ENCODE peak calls at places on chromosomes 3 and 15, in five cellular contexts. One of them, this sample, is unnamed.

GRCh38 chr15:81385110-81386076 is 11.4 kb upstream of the TMC3 start:
- DNase-seq in PC-3: no peak
- DNase-seq in sigmoid colon: no peak
- DNase-seq in endodermal cell: no peak
- DNase-seq in right atrium auricular region: no peak
- DNase-seq in this sample: no peak

GRCh38 chr15:42547926-42548257 is 701 bp downstream of the LRRC57 start:
- DNase-seq in PC-3: no peak
- DNase-seq in sigmoid colon: no peak
- DNase-seq in endodermal cell: no peak
- DNase-seq in right atrium auricular region: no peak
- DNase-seq in this sample: no peak

GRCh38 chr3:140050977-140051957 is 116.3 kb downstream of the CLSTN2 start:
- DNase-seq in PC-3: no peak
- DNase-seq in sigmoid colon: no peak
- DNase-seq in endodermal cell: peak; percentile 70
- DNase-seq in right atrium auricular region: no peak
- DNase-seq in this sample: no peak

GRCh38 chr3:143135150-143135549 is 15.6 kb downstream of the CHST2 start:
- DNase-seq in PC-3: peak; percentile 87
- DNase-seq in sigmoid colon: no peak
- DNase-seq in endodermal cell: no peak
- DNase-seq in right atrium auricular region: no peak
- DNase-seq in this sample: no peak

GRCh38 chr15:56797720-56798275 is 64.5 kb upstream of the ZNF280D start:
- DNase-seq in PC-3: no peak
- DNase-seq in sigmoid colon: no peak
- DNase-seq in endodermal cell: no peak
- DNase-seq in right atrium auricular region: no peak
- DNase-seq in this sample: no peak

GRCh38 chr3:179967622-179968021 is 69.1 kb downstream of the PEX5L start:
- DNase-seq in PC-3: no peak
- DNase-seq in sigmoid colon: no peak
- DNase-seq in endodermal cell: no peak
- DNase-seq in right atrium auricular region: no peak
- DNase-seq in this sample: no peak

GRCh38 chr3:58386966-58387365 is 46.7 kb downstream of the PDHB start:
- DNase-seq in PC-3: no peak
- DNase-seq in sigmoid colon: no peak
- DNase-seq in endodermal cell: no peak
- DNase-seq in right atrium auricular region: peak; percentile 66
- DNase-seq in this sample: no peak

GRCh38 chr15:67241132-67241855 is 13.2 kb downstream of the AAGAB start:
- DNase-seq in PC-3: no peak
- DNase-seq in sigmoid colon: no peak
- DNase-seq in endodermal cell: no peak
- DNase-seq in right atrium auricular region: no peak
- DNase-seq in this sample: no peak

GRCh38 chr3:85576091-85576690 is 617.4 kb downstream of the CADM2 start:
- DNase-seq in PC-3: peak; percentile 85
- DNase-seq in sigmoid colon: peak; percentile 64
- DNase-seq in endodermal cell: peak; percentile 87
- DNase-seq in right atrium auricular region: peak; percentile 66
- DNase-seq in this sample: no peak

GRCh38 chr3:56878046-56878445 is 76.3 kb upstream of the ARHGEF3 start:
- DNase-seq in PC-3: no peak
- DNase-seq in sigmoid colon: no peak
- DNase-seq in endodermal cell: no peak
- DNase-seq in right atrium auricular region: no peak
- DNase-seq in this sample: no peak

GRCh38 chr15:34038404-34039179 is 412 bp downstream of the AVEN start:
- DNase-seq in PC-3: peak; percentile 79
- DNase-seq in sigmoid colon: peak; percentile 88
- DNase-seq in endodermal cell: peak; percentile 90
- DNase-seq in right atrium auricular region: peak; percentile 68
- DNase-seq in this sample: peak; percentile 91

GRCh38 chr3:61117045-61117898 is 134.0 kb downstream of the FHIT start:
- DNase-seq in PC-3: no peak
- DNase-seq in sigmoid colon: no peak
- DNase-seq in endodermal cell: no peak
- DNase-seq in right atrium auricular region: no peak
- DNase-seq in this sample: no peak

GRCh38 chr3:46186856-46187700 is 21.0 kb downstream of the CCR1 start:
- DNase-seq in PC-3: no peak
- DNase-seq in sigmoid colon: no peak
- DNase-seq in endodermal cell: no peak
- DNase-seq in right atrium auricular region: no peak
- DNase-seq in this sample: no peak

GRCh38 chr3:45807645-45808540 is 11.6 kb upstream of the SLC6A20 start:
- DNase-seq in PC-3: no peak
- DNase-seq in sigmoid colon: no peak
- DNase-seq in endodermal cell: no peak
- DNase-seq in right atrium auricular region: no peak
- DNase-seq in this sample: no peak

GRCh38 chr15:71201471-71201870 is 86.2 kb downstream of the THSD4 start:
- DNase-seq in PC-3: no peak
- DNase-seq in sigmoid colon: no peak
- DNase-seq in endodermal cell: no peak
- DNase-seq in right atrium auricular region: no peak
- DNase-seq in this sample: peak; percentile 70

GRCh38 chr3:25957026-25957425 is 167.1 kb downstream of the OXSM start:
- DNase-seq in PC-3: no peak
- DNase-seq in sigmoid colon: no peak
- DNase-seq in endodermal cell: no peak
- DNase-seq in right atrium auricular region: no peak
- DNase-seq in this sample: no peak

GRCh38 chr3:148911597-148911996 is 46.5 kb downstream of the CPA3 start:
- DNase-seq in PC-3: no peak
- DNase-seq in sigmoid colon: no peak
- DNase-seq in endodermal cell: no peak
- DNase-seq in right atrium auricular region: no peak
- DNase-seq in this sample: no peak

GRCh38 chr15:85956515-85957275 is 123.0 kb upstream of the AGBL1 start:
- DNase-seq in PC-3: no peak
- DNase-seq in sigmoid colon: no peak
- DNase-seq in endodermal cell: no peak
- DNase-seq in right atrium auricular region: no peak
- DNase-seq in this sample: no peak

GRCh38 chr15:85960381-85960780 is 119.3 kb upstream of the AGBL1 start:
- DNase-seq in PC-3: no peak
- DNase-seq in sigmoid colon: no peak
- DNase-seq in endodermal cell: no peak
- DNase-seq in right atrium auricular region: peak; percentile 5
- DNase-seq in this sample: no peak

GRCh38 chr15:85955501-85956391 is 123.9 kb upstream of the AGBL1 start:
- DNase-seq in PC-3: no peak
- DNase-seq in sigmoid colon: no peak
- DNase-seq in endodermal cell: no peak
- DNase-seq in right atrium auricular region: no peak
- DNase-seq in this sample: no peak

GRCh38 chr15:85963262-85963760 is 116.4 kb upstream of the AGBL1 start:
- DNase-seq in PC-3: no peak
- DNase-seq in sigmoid colon: no peak
- DNase-seq in endodermal cell: no peak
- DNase-seq in right atrium auricular region: no peak
- DNase-seq in this sample: no peak

DNA sequence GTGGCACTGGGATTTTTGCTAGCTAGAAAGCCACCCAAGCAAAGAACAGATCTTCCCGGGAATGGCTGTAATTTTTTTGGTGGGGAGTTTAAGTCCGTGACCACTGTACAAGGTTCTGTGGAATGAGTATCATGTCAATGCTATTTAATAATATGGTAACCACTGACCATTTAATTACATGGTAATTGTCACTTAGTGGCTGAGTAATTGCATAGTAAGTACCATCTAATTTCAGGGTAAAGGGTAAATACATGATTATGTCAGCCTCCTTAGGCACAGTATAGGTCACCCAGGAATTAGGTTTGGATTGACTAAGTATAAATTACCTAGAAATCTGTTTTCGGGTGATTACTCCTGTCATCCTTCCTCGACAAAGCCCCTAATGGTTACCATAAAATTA is 120.1 kb upstream of the AGBL1 start:
- DNase-seq in PC-3: no peak
- DNase-seq in sigmoid colon: no peak
- DNase-seq in endodermal cell: no peak
- DNase-seq in right atrium auricular region: no peak
- DNase-seq in this sample: no peak
- H3K4me1 ChIP-seq in PC-3: no peaks in the 10 kb centered on the region
- H3K4me1 ChIP-seq in sigmoid colon: no peaks in the 10 kb centered on the region
- H3K4me1 ChIP-seq in endodermal cell: no peaks in the 10 kb centered on the region
- H3K4me1 ChIP-seq in right atrium auricular region: no peaks in the 10 kb centered on the region
- H3K4me1 ChIP-seq in this sample: no peaks in the 10 kb centered on the region

DNA sequence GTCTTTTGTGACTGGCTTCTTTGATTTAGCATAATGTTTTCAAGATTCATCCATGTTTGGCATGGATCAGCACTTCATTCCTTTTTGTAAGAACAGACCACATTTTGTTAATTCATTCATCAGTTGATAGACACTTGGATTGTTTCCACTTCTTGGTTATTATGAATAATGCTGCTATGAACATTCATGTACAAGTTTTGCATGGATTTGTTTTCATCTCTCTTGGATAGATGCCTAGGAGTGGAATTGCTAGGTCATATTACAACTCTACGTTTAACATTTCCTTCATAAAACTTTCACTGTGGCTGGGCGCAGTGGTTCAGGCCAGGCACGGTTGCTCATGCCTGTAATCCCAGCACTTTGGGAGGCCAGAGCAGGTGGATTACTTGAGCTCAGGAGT is 12.8 kb downstream of the HMCES start:
- DNase-seq in PC-3: peak; percentile 15
- DNase-seq in sigmoid colon: no peak
- DNase-seq in endodermal cell: no peak
- DNase-seq in right atrium auricular region: no peak
- DNase-seq in this sample: no peak
- H3K36me3 ChIP-seq in PC-3: no peaks in the 10 kb centered on the region
- H3K36me3 ChIP-seq in sigmoid colon: peaks cover 66% of the 10 kb centered on the region
- H3K36me3 ChIP-seq in endodermal cell: peaks cover 57% of the 10 kb centered on the region
- H3K36me3 ChIP-seq in right atrium auricular region: peaks cover 48% of the 10 kb centered on the region
- H3K36me3 ChIP-seq in this sample: peaks cover 52% of the 10 kb centered on the region

GRCh38 chr3:13167064-13167743 is 94.0 kb upstream of the IQSEC1 start:
- DNase-seq in PC-3: no peak
- DNase-seq in sigmoid colon: peak; percentile 32
- DNase-seq in endodermal cell: no peak
- DNase-seq in right atrium auricular region: no peak
- DNase-seq in this sample: no peak
- H3K9me3 ChIP-seq in PC-3: no peaks in the 10 kb centered on the region
- H3K9me3 ChIP-seq in sigmoid colon: no peaks in the 10 kb centered on the region
- H3K9me3 ChIP-seq in endodermal cell: peaks cover 6% of the 10 kb centered on the region
- H3K9me3 ChIP-seq in right atrium auricular region: peaks cover 5% of the 10 kb centered on the region
- H3K9me3 ChIP-seq in this sample: no peaks in the 10 kb centered on the region

GRCh38 chr3:71433631-71434030 is 149.9 kb downstream of the FOXP1 start:
- DNase-seq in PC-3: no peak
- DNase-seq in sigmoid colon: no peak
- DNase-seq in endodermal cell: no peak
- DNase-seq in right atrium auricular region: no peak
- DNase-seq in this sample: no peak
- H3K4me1 ChIP-seq in PC-3: peaks cover 31% of the 10 kb centered on the region
- H3K4me1 ChIP-seq in sigmoid colon: peaks cover 47% of the 10 kb centered on the region
- H3K4me1 ChIP-seq in endodermal cell: no peaks in the 10 kb centered on the region
- H3K4me1 ChIP-seq in right atrium auricular region: no peaks in the 10 kb centered on the region
- H3K4me1 ChIP-seq in this sample: peaks cover 29% of the 10 kb centered on the region

GRCh38 chr15:22871481-22872076 is 33.1 kb downstream of the NIPA2 start:
- DNase-seq in PC-3: no peak
- DNase-seq in sigmoid colon: no peak
- DNase-seq in endodermal cell: no peak
- DNase-seq in right atrium auricular region: no peak
- DNase-seq in this sample: no peak

GRCh38 chr15:22873204-22873701 is 34.8 kb downstream of the NIPA2 start:
- DNase-seq in PC-3: peak; percentile 83
- DNase-seq in sigmoid colon: no peak
- DNase-seq in endodermal cell: peak; percentile 76
- DNase-seq in right atrium auricular region: no peak
- DNase-seq in this sample: no peak

GRCh38 chr15:22874256-22874655 is 35.8 kb downstream of the NIPA2 start:
- DNase-seq in PC-3: no peak
- DNase-seq in sigmoid colon: no peak
- DNase-seq in endodermal cell: no peak
- DNase-seq in right atrium auricular region: no peak
- DNase-seq in this sample: no peak

GRCh38 chr15:22870865-22871264 is 32.4 kb downstream of the NIPA2 start:
- DNase-seq in PC-3: no peak
- DNase-seq in sigmoid colon: no peak
- DNase-seq in endodermal cell: no peak
- DNase-seq in right atrium auricular region: no peak
- DNase-seq in this sample: no peak

GRCh38 chr15:22873841-22874240 is 35.4 kb downstream of the NIPA2 start:
- DNase-seq in PC-3: no peak
- DNase-seq in sigmoid colon: no peak
- DNase-seq in endodermal cell: no peak
- DNase-seq in right atrium auricular region: no peak
- DNase-seq in this sample: no peak
- H3K36me3 ChIP-seq in PC-3: peaks cover 48% of the 10 kb centered on the region
- H3K36me3 ChIP-seq in sigmoid colon: peaks cover 100% of the 10 kb centered on the region
- H3K36me3 ChIP-seq in endodermal cell: peaks cover 87% of the 10 kb centered on the region
- H3K36me3 ChIP-seq in right atrium auricular region: peaks cover 75% of the 10 kb centered on the region
- H3K36me3 ChIP-seq in this sample: peaks cover 98% of the 10 kb centered on the region

GRCh38 chr15:20349774-20350498 is 191.7 kb downstream of the GOLGA6L6 start:
- DNase-seq in PC-3: no peak
- DNase-seq in sigmoid colon: peak; percentile 66
- DNase-seq in endodermal cell: no peak
- DNase-seq in right atrium auricular region: no peak
- DNase-seq in this sample: peak; percentile 74
- H3K9me3 ChIP-seq in PC-3: peaks cover 27% of the 10 kb centered on the region
- H3K9me3 ChIP-seq in sigmoid colon: peaks cover 30% of the 10 kb centered on the region
- H3K9me3 ChIP-seq in endodermal cell: peaks cover 99% of the 10 kb centered on the region
- H3K9me3 ChIP-seq in right atrium auricular region: peaks cover 11% of the 10 kb centered on the region
- H3K9me3 ChIP-seq in this sample: peaks cover 7% of the 10 kb centered on the region

GRCh38 chr3:66496731-66497130 is 4.1 kb downstream of the LRIG1 start:
- DNase-seq in PC-3: no peak
- DNase-seq in sigmoid colon: no peak
- DNase-seq in endodermal cell: no peak
- DNase-seq in right atrium auricular region: no peak
- DNase-seq in this sample: no peak
- H3K4me1 ChIP-seq in PC-3: no peaks in the 10 kb centered on the region
- H3K4me1 ChIP-seq in sigmoid colon: peaks cover 69% of the 10 kb centered on the region
- H3K4me1 ChIP-seq in endodermal cell: peaks cover 40% of the 10 kb centered on the region
- H3K4me1 ChIP-seq in right atrium auricular region: no peaks in the 10 kb centered on the region
- H3K4me1 ChIP-seq in this sample: peaks cover 68% of the 10 kb centered on the region

This sample was measured in upper lobe of right lung.